ENCODE peak calls at places on chromosomes 16 and 17, in nine cellular contexts. One of them, this sample, is unnamed.

GRCh38 chr16:54284319-54284930 is 2.2 kb downstream of the IRX3 start:
- DNase-seq in K562: no peak
- DNase-seq in stomach: peak; percentile 58
- DNase-seq in body of pancreas: no peak
- DNase-seq in heart left ventricle: peak; percentile 25
- DNase-seq in A549: no peak
- DNase-seq in gastrocnemius medialis: no peak
- DNase-seq in sigmoid colon: no peak
- DNase-seq in tibial nerve: no peak
- DNase-seq in this sample: no peak

GRCh38 chr17:5702951-5703510 is 118.7 kb upstream of the NLRP1 start:
- DNase-seq in body of pancreas: no peak
- DNase-seq in gastrocnemius medialis: no peak
- DNase-seq in A549: no peak
- DNase-seq in heart left ventricle: no peak
- DNase-seq in K562: no peak
- DNase-seq in tibial nerve: no peak
- DNase-seq in sigmoid colon: no peak
- DNase-seq in stomach: no peak
- DNase-seq in this sample: no peak

GRCh38 chr17:48596000-48596734 is 2.6 kb upstream of the HOXB5 start:
- DNase-seq in heart left ventricle: no peak
- DNase-seq in K562: no peak
- DNase-seq in A549: no peak
- DNase-seq in tibial nerve: no peak
- DNase-seq in body of pancreas: no peak
- DNase-seq in sigmoid colon: no peak
- DNase-seq in stomach: no peak
- DNase-seq in gastrocnemius medialis: no peak
- DNase-seq in this sample: peak; percentile 66

GRCh38 chr16:69691980-69692911 is 34.1 kb downstream of the NQO1 start:
- DNase-seq in sigmoid colon: no peak
- DNase-seq in tibial nerve: no peak
- DNase-seq in heart left ventricle: no peak
- DNase-seq in gastrocnemius medialis: no peak
- DNase-seq in K562: no peak
- DNase-seq in stomach: no peak
- DNase-seq in body of pancreas: no peak
- DNase-seq in A549: no peak
- DNase-seq in this sample: peak; percentile 16

GRCh38 chr17:69539781-69540319 is 125.4 kb downstream of the MAP2K6 start:
- DNase-seq in tibial nerve: no peak
- DNase-seq in K562: no peak
- DNase-seq in gastrocnemius medialis: no peak
- DNase-seq in heart left ventricle: no peak
- DNase-seq in sigmoid colon: no peak
- DNase-seq in A549: peak; percentile 31
- DNase-seq in body of pancreas: no peak
- DNase-seq in stomach: no peak
- DNase-seq in this sample: no peak

GRCh38 chr17:47999612-48000011 is 28.7 kb downstream of the CDK5RAP3 start:
- DNase-seq in tibial nerve: no peak
- DNase-seq in body of pancreas: no peak
- DNase-seq in A549: peak; percentile 26
- DNase-seq in stomach: no peak
- DNase-seq in gastrocnemius medialis: no peak
- DNase-seq in K562: no peak
- DNase-seq in heart left ventricle: no peak
- DNase-seq in sigmoid colon: no peak
- DNase-seq in this sample: no peak

GRCh38 chr17:34672176-34672785 is 92.9 kb downstream of the TMEM132E start:
- DNase-seq in K562: no peak
- DNase-seq in tibial nerve: no peak
- DNase-seq in sigmoid colon: no peak
- DNase-seq in stomach: no peak
- DNase-seq in gastrocnemius medialis: no peak
- DNase-seq in heart left ventricle: no peak
- DNase-seq in body of pancreas: no peak
- DNase-seq in A549: no peak
- DNase-seq in this sample: no peak

GRCh38 chr17:7613769-7614421 is 802 bp downstream of the FXR2 start:
- DNase-seq in heart left ventricle: no peak
- DNase-seq in gastrocnemius medialis: no peak
- DNase-seq in sigmoid colon: peak; percentile 83
- DNase-seq in K562: no peak
- DNase-seq in body of pancreas: no peak
- DNase-seq in tibial nerve: no peak
- DNase-seq in stomach: no peak
- DNase-seq in A549: peak; percentile 54
- DNase-seq in this sample: no peak

GRCh38 chr17:17235212-17236174 is 1.5 kb downstream of the FLCN start:
- DNase-seq in gastrocnemius medialis: peak; percentile 48
- DNase-seq in A549: no peak
- DNase-seq in sigmoid colon: no peak
- DNase-seq in tibial nerve: peak; percentile 21
- DNase-seq in K562: no peak
- DNase-seq in body of pancreas: peak; percentile 40
- DNase-seq in heart left ventricle: no peak
- DNase-seq in stomach: no peak
- DNase-seq in this sample: no peak

GRCh38 chr17:40608061-40608581 is 39.5 kb downstream of the SMARCE1 start:
- DNase-seq in A549: no peak
- DNase-seq in stomach: no peak
- DNase-seq in tibial nerve: no peak
- DNase-seq in gastrocnemius medialis: no peak
- DNase-seq in sigmoid colon: no peak
- DNase-seq in K562: no peak
- DNase-seq in body of pancreas: no peak
- DNase-seq in heart left ventricle: no peak
- DNase-seq in this sample: no peak

GRCh38 chr17:50191070-50192045 is 10.1 kb downstream of the COL1A1 start:
- DNase-seq in body of pancreas: no peak
- DNase-seq in gastrocnemius medialis: no peak
- DNase-seq in A549: no peak
- DNase-seq in sigmoid colon: no peak
- DNase-seq in tibial nerve: no peak
- DNase-seq in K562: no peak
- DNase-seq in stomach: no peak
- DNase-seq in heart left ventricle: no peak
- DNase-seq in this sample: no peak

GRCh38 chr16:83453977-83454376 is 353.8 kb upstream of the HSBP1 start:
- DNase-seq in gastrocnemius medialis: no peak
- DNase-seq in K562: no peak
- DNase-seq in tibial nerve: no peak
- DNase-seq in A549: no peak
- DNase-seq in stomach: no peak
- DNase-seq in heart left ventricle: no peak
- DNase-seq in sigmoid colon: no peak
- DNase-seq in body of pancreas: no peak
- DNase-seq in this sample: no peak

GRCh38 chr16:68590201-68590994 is 51.3 kb downstream of the ZFP90 start:
- DNase-seq in stomach: peak; percentile 74
- DNase-seq in K562: peak; percentile 62
- DNase-seq in gastrocnemius medialis: no peak
- DNase-seq in heart left ventricle: peak; percentile 26
- DNase-seq in tibial nerve: no peak
- DNase-seq in A549: peak; percentile 71
- DNase-seq in body of pancreas: peak; percentile 73
- DNase-seq in sigmoid colon: no peak
- DNase-seq in this sample: peak; percentile 46

GRCh38 chr17:67623767-67624166 is 94.0 kb upstream of the NOL11 start:
- DNase-seq in body of pancreas: no peak
- DNase-seq in gastrocnemius medialis: no peak
- DNase-seq in sigmoid colon: no peak
- DNase-seq in A549: no peak
- DNase-seq in tibial nerve: no peak
- DNase-seq in heart left ventricle: no peak
- DNase-seq in stomach: no peak
- DNase-seq in K562: no peak
- DNase-seq in this sample: no peak

DNA sequence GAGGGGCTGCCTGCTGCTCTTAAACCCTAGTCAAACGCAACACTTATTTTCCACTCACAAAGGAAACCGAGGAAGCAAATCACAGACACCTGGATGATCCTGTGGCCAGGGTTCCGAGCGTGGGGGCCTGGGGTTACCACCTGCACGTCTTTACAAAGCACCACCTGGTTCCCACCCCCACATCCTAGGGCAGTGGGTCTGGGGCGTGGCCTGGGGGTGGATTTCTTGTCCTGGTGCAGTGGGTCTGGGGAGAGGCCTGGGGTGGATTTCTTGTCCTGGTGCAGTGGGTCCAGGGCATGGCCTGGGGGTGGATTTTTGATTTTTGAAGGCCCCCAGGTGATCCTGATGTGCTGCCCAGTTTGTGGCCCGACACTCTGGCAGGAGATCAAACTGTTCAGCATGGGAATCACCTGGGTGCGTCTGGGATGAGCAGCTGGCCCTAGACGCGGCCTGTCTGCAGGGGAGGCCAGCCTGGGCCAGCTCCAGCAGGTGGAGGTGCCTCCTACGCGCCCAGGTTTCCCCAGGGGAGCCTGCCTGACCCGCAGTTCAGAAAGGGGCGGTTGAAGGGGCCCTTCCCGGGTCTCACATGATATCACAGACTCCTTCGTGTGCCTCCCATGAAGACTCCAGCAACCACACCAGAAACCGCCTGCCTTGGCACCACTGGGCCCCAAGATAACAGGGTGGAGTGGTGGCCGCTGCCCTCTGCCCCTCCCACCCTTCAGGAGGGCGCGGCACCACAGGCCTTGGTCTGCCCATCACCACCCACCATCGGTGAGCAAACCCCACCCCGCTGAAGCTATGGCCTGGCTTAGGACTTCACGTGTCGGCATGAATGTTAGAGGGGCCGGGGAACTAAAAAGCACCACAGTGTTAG is 6.3 kb downstream of the HAGH start:
- DNase-seq in A549: no peak
- DNase-seq in heart left ventricle: no peak
- DNase-seq in gastrocnemius medialis: no peak
- DNase-seq in tibial nerve: no peak
- DNase-seq in stomach: no peak
- DNase-seq in sigmoid colon: no peak
- DNase-seq in body of pancreas: no peak
- DNase-seq in K562: no peak
- DNase-seq in this sample: no peak
- TF ChIP-seq POLR2A in A549: no peak
- TF ChIP-seq POLR2A in heart left ventricle: no peak
- TF ChIP-seq POLR2A in gastrocnemius medialis: no peak
- TF ChIP-seq POLR2A in tibial nerve: no peak
- TF ChIP-seq POLR2A in stomach: no peak
- TF ChIP-seq POLR2A in sigmoid colon: no peak
- TF ChIP-seq POLR2A in body of pancreas: no peak
- TF ChIP-seq POLR2A in K562: no peak
- TF ChIP-seq POLR2A in this sample: no peak

GRCh38 chr17:63679214-63679613 is 20.7 kb downstream of the LIMD2 start:
- DNase-seq in A549: no peak
- DNase-seq in body of pancreas: no peak
- DNase-seq in stomach: no peak
- DNase-seq in sigmoid colon: no peak
- DNase-seq in tibial nerve: no peak
- DNase-seq in heart left ventricle: no peak
- DNase-seq in K562: no peak
- DNase-seq in gastrocnemius medialis: no peak
- DNase-seq in this sample: no peak

GRCh38 chr17:63675231-63675606 is 24.7 kb downstream of the LIMD2 start:
- DNase-seq in A549: no peak
- DNase-seq in K562: no peak
- DNase-seq in sigmoid colon: no peak
- DNase-seq in heart left ventricle: peak; percentile 43
- DNase-seq in tibial nerve: no peak
- DNase-seq in body of pancreas: no peak
- DNase-seq in stomach: no peak
- DNase-seq in gastrocnemius medialis: no peak
- DNase-seq in this sample: no peak

GRCh38 chr17:63675607-63676539 is 24.1 kb downstream of the LIMD2 start:
- DNase-seq in A549: peak; percentile 40
- DNase-seq in heart left ventricle: peak; percentile 82
- DNase-seq in tibial nerve: peak; percentile 79
- DNase-seq in sigmoid colon: peak; percentile 84
- DNase-seq in stomach: peak; percentile 93
- DNase-seq in gastrocnemius medialis: no peak
- DNase-seq in body of pancreas: peak; percentile 94
- DNase-seq in K562: peak; percentile 64
- DNase-seq in this sample: peak; percentile 97

GRCh38 chr17:63680700-63681099 is 19.2 kb downstream of the LIMD2 start:
- DNase-seq in sigmoid colon: no peak
- DNase-seq in stomach: no peak
- DNase-seq in K562: no peak
- DNase-seq in gastrocnemius medialis: no peak
- DNase-seq in tibial nerve: no peak
- DNase-seq in heart left ventricle: no peak
- DNase-seq in A549: no peak
- DNase-seq in body of pancreas: no peak
- DNase-seq in this sample: no peak

DNA sequence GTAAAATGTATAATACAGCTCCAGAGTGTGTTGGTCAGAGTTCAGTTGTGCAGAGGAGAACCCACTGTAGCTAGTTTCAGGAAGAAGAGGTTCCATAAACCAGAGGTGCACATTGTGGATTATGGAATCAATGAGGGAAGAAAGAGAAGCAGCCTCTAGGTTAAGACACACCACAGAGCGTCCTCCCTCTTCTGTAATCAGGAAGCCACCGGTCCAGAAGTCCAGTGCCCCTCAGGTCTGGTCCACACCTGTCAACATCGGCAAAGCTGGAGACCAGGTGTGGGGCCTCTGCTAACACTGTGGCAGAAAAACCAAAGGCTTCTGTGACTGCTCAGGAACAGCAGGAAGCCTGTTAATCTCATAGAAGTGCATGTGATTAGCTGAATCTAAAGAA is 23.4 kb downstream of the LIMD2 start:
- DNase-seq in tibial nerve: no peak
- DNase-seq in body of pancreas: no peak
- DNase-seq in A549: no peak
- DNase-seq in K562: no peak
- DNase-seq in sigmoid colon: no peak
- DNase-seq in heart left ventricle: no peak
- DNase-seq in stomach: no peak
- DNase-seq in gastrocnemius medialis: no peak
- DNase-seq in this sample: no peak
- H3K4me1 ChIP-seq in tibial nerve: peaks cover 41% of the 10 kb centered on the region
- H3K4me1 ChIP-seq in body of pancreas: peaks cover 27% of the 10 kb centered on the region
- H3K4me1 ChIP-seq in A549: peaks cover 9% of the 10 kb centered on the region
- H3K4me1 ChIP-seq in K562: peaks cover 24% of the 10 kb centered on the region
- H3K4me1 ChIP-seq in sigmoid colon: no peaks in the 10 kb centered on the region
- H3K4me1 ChIP-seq in heart left ventricle: peaks cover 54% of the 10 kb centered on the region
- H3K4me1 ChIP-seq in stomach: peaks cover 45% of the 10 kb centered on the region
- H3K4me1 ChIP-seq in gastrocnemius medialis: peaks cover 14% of the 10 kb centered on the region
- H3K4me1 ChIP-seq in this sample: peaks cover 48% of the 10 kb centered on the region

GRCh38 chr16:30697264-30698138 is 1.5 kb upstream of the SRCAP start:
- DNase-seq in heart left ventricle: no peak
- DNase-seq in gastrocnemius medialis: peak; percentile 98
- DNase-seq in A549: no peak
- DNase-seq in body of pancreas: no peak
- DNase-seq in sigmoid colon: peak; percentile 99
- DNase-seq in K562: peak; percentile 85
- DNase-seq in tibial nerve: no peak
- DNase-seq in stomach: no peak
- DNase-seq in this sample: no peak
- H3K27ac ChIP-seq in heart left ventricle: peak overlapping the region; percentile 99
- H3K27ac ChIP-seq in gastrocnemius medialis: peak overlapping the region; percentile 98
- H3K27ac ChIP-seq in A549: peak overlapping the region; percentile 97
- H3K27ac ChIP-seq in body of pancreas: peak overlapping the region; percentile 99
- H3K27ac ChIP-seq in sigmoid colon: peak overlapping the region; percentile 100
- H3K27ac ChIP-seq in K562: peak overlapping the region; percentile 100
- H3K27ac ChIP-seq in tibial nerve: peak overlapping the region; percentile 99
- H3K27ac ChIP-seq in stomach: peak overlapping the region; percentile 96
- H3K27ac ChIP-seq in this sample: peak overlapping the region; percentile 96

GRCh38 chr17:80454557-80455327 is 21.7 kb downstream of the NPTX1 start:
- DNase-seq in stomach: peak; percentile 97
- DNase-seq in tibial nerve: peak; percentile 89
- DNase-seq in sigmoid colon: peak; percentile 98
- DNase-seq in K562: peak; percentile 96
- DNase-seq in heart left ventricle: peak; percentile 98
- DNase-seq in gastrocnemius medialis: peak; percentile 93
- DNase-seq in body of pancreas: peak; percentile 97
- DNase-seq in A549: peak; percentile 98
- DNase-seq in this sample: peak; percentile 97
- TF ChIP-seq POLR2A in stomach: peak; percentile 29
- TF ChIP-seq POLR2A in tibial nerve: peak; percentile 86
- TF ChIP-seq POLR2A in sigmoid colon: peak; percentile 73
- TF ChIP-seq POLR2A in K562: peak; percentile 94
- TF ChIP-seq POLR2A in heart left ventricle: no peak
- TF ChIP-seq POLR2A in gastrocnemius medialis: peak; percentile 95
- TF ChIP-seq POLR2A in body of pancreas: peak; percentile 91
- TF ChIP-seq POLR2A in A549: peak; percentile 74
- TF ChIP-seq POLR2A in this sample: peak; percentile 84